ENCODE peak calls at places on chromosomes 16 and 17, in four cellular contexts. Z is Caki2; O is iris pigment epithelial cell; P is activated T-helper 1 cell treated with anti-CD3 and anti-CD28 coated beads, Interleukin-2, amount 50 U/mL, for 16 hours. M is an unnamed sample.

GRCh38 chr16:88383401-88384221 is 852 bp downstream of the ZNF469 start:
- DNase-seq in Z (peak; percentile 65), O (peak; percentile 56), P (no peak), M (no peak)

GRCh38 chr17:28726912-28727726 is 1.1 kb upstream of the TLCD1 start:
- DNase-seq in Z (peak; percentile 100), O (peak; percentile 93), P (peak; percentile 85), M (peak; percentile 96)

GRCh38 chr17:28279411-28279810 is 39.6 kb upstream of the TMEM97 start:
- DNase-seq in Z (no peak), O (peak; percentile 73), P (no peak), M (no peak)

GRCh38 chr17:77613181-77613580 is 345.3 kb upstream of the TNRC6C start:
- DNase-seq in Z (no peak), O (no peak), P (no peak), M (no peak)

GRCh38 chr17:76004750-76005262 is 4.2 kb downstream of the CDK3 start:
- DNase-seq in Z (peak; percentile 42), O (no peak), P (no peak), M (no peak)

GRCh38 chr17:68821860-68822693 is 133.1 kb downstream of the ABCA8 start:
- DNase-seq in Z (peak; percentile 72), O (peak; percentile 97), P (no peak), M (no peak)

GRCh38 chr17:47707884-47708283 is 13.9 kb downstream of the TBKBP1 start:
- DNase-seq in Z (no peak), O (no peak), P (no peak), M (no peak)

GRCh38 chr17:48483471-48484131 is 47.2 kb downstream of the HOXB1 start:
- DNase-seq in Z (peak; percentile 97), O (peak; percentile 98), P (no peak), M (peak; percentile 45)

GRCh38 chr17:21302711-21303425 is 18.4 kb downstream of the MAP2K3 start:
- DNase-seq in Z (no peak), O (no peak), P (no peak), M (no peak)

GRCh38 chr17:63356275-63356905 is 89.7 kb downstream of the CYB561 start:
- DNase-seq in Z (peak; percentile 8), O (peak; percentile 86), P (no peak), M (no peak)

GRCh38 chr16:56415849-56416248 is 9.5 kb downstream of the AMFR start:
- DNase-seq in Z (no peak), O (no peak), P (no peak), M (no peak)

GRCh38 chr16:86929149-86929871 is 351.0 kb downstream of the FOXL1 start:
- DNase-seq in Z (no peak), O (peak; percentile 91), P (no peak), M (no peak)

GRCh38 chr17:9071921-9072503 is 50.7 kb downstream of the NTN1 start:
- DNase-seq in Z (no peak), O (no peak), P (no peak), M (no peak)

GRCh38 chr16:30998852-30999761 is 11.3 kb downstream of the STX1B start:
- DNase-seq in Z (no peak), O (no peak), P (no peak), M (no peak)

GRCh38 chr17:40309938-40310510 is 1.0 kb downstream of the RARA start:
- DNase-seq in Z (no peak), O (no peak), P (no peak), M (no peak)

GRCh38 chr16:28218109-28218508 is 6.3 kb upstream of the XPO6 start:
- DNase-seq in Z (no peak), O (peak; percentile 71), P (peak; percentile 46), M (peak; percentile 77)

GRCh38 chr17:40354191-40355122 is 10.1 kb downstream of the GJD3 start:
- DNase-seq in Z (no peak), O (no peak), P (no peak), M (no peak)

GRCh38 chr17:27368971-27369370 is 75.1 kb downstream of the WSB1 start:
- DNase-seq in Z (no peak), O (no peak), P (no peak), M (no peak)

M was measured in GM12865.